ENCODE peak calls at places on chromosomes 16 and 17, in six cellular contexts. One of them, this sample, is unnamed.

GRCh38 chr17:9364837-9365430 is 210.7 kb downstream of the STX8 start:
- DNase-seq in heart right ventricle: no peak
- DNase-seq in stimulated activated CD4-positive, alpha-beta T cell treated with anti-CD3 and anti-CD28 coated beads, Interleukin-1b, Interleukin-23, amount 100 ng/mL, for 24 hours: no peak
- DNase-seq in activated naive CD8-positive, alpha-beta T cell treated with anti-CD3 and anti-CD28 coated beads, Interleukin-2, amount 50 U/mL, for 24 hours: no peak
- DNase-seq in stimulated activated CD8-positive, alpha-beta memory T cell treated with anti-CD3 and anti-CD28 coated beads, Interleukin-15, amount 100 ng/mL, for 1 hour: no peak
- DNase-seq in HT1080: no peak
- DNase-seq in this sample: no peak

GRCh38 chr17:6753565-6753964 is 2.3 kb upstream of the XAF1 start:
- DNase-seq in heart right ventricle: no peak
- DNase-seq in stimulated activated CD4-positive, alpha-beta T cell treated with anti-CD3 and anti-CD28 coated beads, Interleukin-1b, Interleukin-23, amount 100 ng/mL, for 24 hours: no peak
- DNase-seq in activated naive CD8-positive, alpha-beta T cell treated with anti-CD3 and anti-CD28 coated beads, Interleukin-2, amount 50 U/mL, for 24 hours: no peak
- DNase-seq in stimulated activated CD8-positive, alpha-beta memory T cell treated with anti-CD3 and anti-CD28 coated beads, Interleukin-15, amount 100 ng/mL, for 1 hour: no peak
- DNase-seq in HT1080: no peak
- DNase-seq in this sample: peak; percentile 36

GRCh38 chr17:3647769-3648540 is 11.4 kb downstream of the CTNS start:
- DNase-seq in heart right ventricle: peak; percentile 53
- DNase-seq in stimulated activated CD4-positive, alpha-beta T cell treated with anti-CD3 and anti-CD28 coated beads, Interleukin-1b, Interleukin-23, amount 100 ng/mL, for 24 hours: peak; percentile 36
- DNase-seq in activated naive CD8-positive, alpha-beta T cell treated with anti-CD3 and anti-CD28 coated beads, Interleukin-2, amount 50 U/mL, for 24 hours: peak; percentile 59
- DNase-seq in stimulated activated CD8-positive, alpha-beta memory T cell treated with anti-CD3 and anti-CD28 coated beads, Interleukin-15, amount 100 ng/mL, for 1 hour: no peak
- DNase-seq in HT1080: peak; percentile 40
- DNase-seq in this sample: peak; percentile 69

GRCh38 chr17:70525976-70526375 is 356.6 kb downstream of the KCNJ2 start:
- DNase-seq in heart right ventricle: no peak
- DNase-seq in stimulated activated CD4-positive, alpha-beta T cell treated with anti-CD3 and anti-CD28 coated beads, Interleukin-1b, Interleukin-23, amount 100 ng/mL, for 24 hours: no peak
- DNase-seq in activated naive CD8-positive, alpha-beta T cell treated with anti-CD3 and anti-CD28 coated beads, Interleukin-2, amount 50 U/mL, for 24 hours: no peak
- DNase-seq in stimulated activated CD8-positive, alpha-beta memory T cell treated with anti-CD3 and anti-CD28 coated beads, Interleukin-15, amount 100 ng/mL, for 1 hour: no peak
- DNase-seq in HT1080: no peak
- DNase-seq in this sample: no peak

GRCh38 chr16:72240949-72241348 is 69.0 kb upstream of the PMFBP1 start:
- DNase-seq in heart right ventricle: no peak
- DNase-seq in stimulated activated CD4-positive, alpha-beta T cell treated with anti-CD3 and anti-CD28 coated beads, Interleukin-1b, Interleukin-23, amount 100 ng/mL, for 24 hours: no peak
- DNase-seq in activated naive CD8-positive, alpha-beta T cell treated with anti-CD3 and anti-CD28 coated beads, Interleukin-2, amount 50 U/mL, for 24 hours: no peak
- DNase-seq in stimulated activated CD8-positive, alpha-beta memory T cell treated with anti-CD3 and anti-CD28 coated beads, Interleukin-15, amount 100 ng/mL, for 1 hour: no peak
- DNase-seq in HT1080: no peak
- DNase-seq in this sample: no peak

GRCh38 chr17:81511800-81512559 is 619 bp downstream of the ACTG1 start:
- DNase-seq in heart right ventricle: peak; percentile 43
- DNase-seq in stimulated activated CD4-positive, alpha-beta T cell treated with anti-CD3 and anti-CD28 coated beads, Interleukin-1b, Interleukin-23, amount 100 ng/mL, for 24 hours: no peak
- DNase-seq in activated naive CD8-positive, alpha-beta T cell treated with anti-CD3 and anti-CD28 coated beads, Interleukin-2, amount 50 U/mL, for 24 hours: no peak
- DNase-seq in stimulated activated CD8-positive, alpha-beta memory T cell treated with anti-CD3 and anti-CD28 coated beads, Interleukin-15, amount 100 ng/mL, for 1 hour: peak; percentile 20
- DNase-seq in HT1080: peak; percentile 56
- DNase-seq in this sample: peak; percentile 42

GRCh38 chr16:85349413-85350145 is 237.3 kb upstream of the CIBAR2 start:
- DNase-seq in heart right ventricle: no peak
- DNase-seq in stimulated activated CD4-positive, alpha-beta T cell treated with anti-CD3 and anti-CD28 coated beads, Interleukin-1b, Interleukin-23, amount 100 ng/mL, for 24 hours: no peak
- DNase-seq in activated naive CD8-positive, alpha-beta T cell treated with anti-CD3 and anti-CD28 coated beads, Interleukin-2, amount 50 U/mL, for 24 hours: no peak
- DNase-seq in stimulated activated CD8-positive, alpha-beta memory T cell treated with anti-CD3 and anti-CD28 coated beads, Interleukin-15, amount 100 ng/mL, for 1 hour: no peak
- DNase-seq in HT1080: no peak
- DNase-seq in this sample: no peak

GRCh38 chr16:2819179-2819938 is 2.3 kb downstream of the PRSS21 start:
- DNase-seq in heart right ventricle: no peak
- DNase-seq in stimulated activated CD4-positive, alpha-beta T cell treated with anti-CD3 and anti-CD28 coated beads, Interleukin-1b, Interleukin-23, amount 100 ng/mL, for 24 hours: no peak
- DNase-seq in activated naive CD8-positive, alpha-beta T cell treated with anti-CD3 and anti-CD28 coated beads, Interleukin-2, amount 50 U/mL, for 24 hours: no peak
- DNase-seq in stimulated activated CD8-positive, alpha-beta memory T cell treated with anti-CD3 and anti-CD28 coated beads, Interleukin-15, amount 100 ng/mL, for 1 hour: no peak
- DNase-seq in HT1080: no peak
- DNase-seq in this sample: no peak

GRCh38 chr17:50394711-50395110 is 2.6 kb downstream of the LRRC59 start:
- DNase-seq in heart right ventricle: no peak
- DNase-seq in stimulated activated CD4-positive, alpha-beta T cell treated with anti-CD3 and anti-CD28 coated beads, Interleukin-1b, Interleukin-23, amount 100 ng/mL, for 24 hours: no peak
- DNase-seq in activated naive CD8-positive, alpha-beta T cell treated with anti-CD3 and anti-CD28 coated beads, Interleukin-2, amount 50 U/mL, for 24 hours: no peak
- DNase-seq in stimulated activated CD8-positive, alpha-beta memory T cell treated with anti-CD3 and anti-CD28 coated beads, Interleukin-15, amount 100 ng/mL, for 1 hour: no peak
- DNase-seq in HT1080: no peak
- DNase-seq in this sample: no peak

GRCh38 chr17:1186214-1186820 is 6.5 kb upstream of the ABR start:
- DNase-seq in heart right ventricle: no peak
- DNase-seq in stimulated activated CD4-positive, alpha-beta T cell treated with anti-CD3 and anti-CD28 coated beads, Interleukin-1b, Interleukin-23, amount 100 ng/mL, for 24 hours: no peak
- DNase-seq in activated naive CD8-positive, alpha-beta T cell treated with anti-CD3 and anti-CD28 coated beads, Interleukin-2, amount 50 U/mL, for 24 hours: no peak
- DNase-seq in stimulated activated CD8-positive, alpha-beta memory T cell treated with anti-CD3 and anti-CD28 coated beads, Interleukin-15, amount 100 ng/mL, for 1 hour: no peak
- DNase-seq in HT1080: peak; percentile 29
- DNase-seq in this sample: peak; percentile 71

GRCh38 chr16:72783716-72784320 is 264.1 kb downstream of the ZFHX3 start:
- DNase-seq in heart right ventricle: no peak
- DNase-seq in stimulated activated CD4-positive, alpha-beta T cell treated with anti-CD3 and anti-CD28 coated beads, Interleukin-1b, Interleukin-23, amount 100 ng/mL, for 24 hours: no peak
- DNase-seq in activated naive CD8-positive, alpha-beta T cell treated with anti-CD3 and anti-CD28 coated beads, Interleukin-2, amount 50 U/mL, for 24 hours: no peak
- DNase-seq in stimulated activated CD8-positive, alpha-beta memory T cell treated with anti-CD3 and anti-CD28 coated beads, Interleukin-15, amount 100 ng/mL, for 1 hour: no peak
- DNase-seq in HT1080: no peak
- DNase-seq in this sample: no peak

GRCh38 chr16:590165-590874 is 454 bp downstream of the RAB40C start:
- DNase-seq in heart right ventricle: no peak
- DNase-seq in stimulated activated CD4-positive, alpha-beta T cell treated with anti-CD3 and anti-CD28 coated beads, Interleukin-1b, Interleukin-23, amount 100 ng/mL, for 24 hours: no peak
- DNase-seq in activated naive CD8-positive, alpha-beta T cell treated with anti-CD3 and anti-CD28 coated beads, Interleukin-2, amount 50 U/mL, for 24 hours: peak; percentile 29
- DNase-seq in stimulated activated CD8-positive, alpha-beta memory T cell treated with anti-CD3 and anti-CD28 coated beads, Interleukin-15, amount 100 ng/mL, for 1 hour: no peak
- DNase-seq in HT1080: no peak
- DNase-seq in this sample: no peak

GRCh38 chr16:10168258-10168657 is 14.0 kb downstream of the GRIN2A start:
- DNase-seq in heart right ventricle: no peak
- DNase-seq in stimulated activated CD4-positive, alpha-beta T cell treated with anti-CD3 and anti-CD28 coated beads, Interleukin-1b, Interleukin-23, amount 100 ng/mL, for 24 hours: no peak
- DNase-seq in activated naive CD8-positive, alpha-beta T cell treated with anti-CD3 and anti-CD28 coated beads, Interleukin-2, amount 50 U/mL, for 24 hours: no peak
- DNase-seq in stimulated activated CD8-positive, alpha-beta memory T cell treated with anti-CD3 and anti-CD28 coated beads, Interleukin-15, amount 100 ng/mL, for 1 hour: no peak
- DNase-seq in HT1080: peak; percentile 42
- DNase-seq in this sample: peak; percentile 72

GRCh38 chr16:88783391-88784073 is 1.5 kb downstream of the PIEZO1 start:
- DNase-seq in heart right ventricle: no peak
- DNase-seq in stimulated activated CD4-positive, alpha-beta T cell treated with anti-CD3 and anti-CD28 coated beads, Interleukin-1b, Interleukin-23, amount 100 ng/mL, for 24 hours: no peak
- DNase-seq in activated naive CD8-positive, alpha-beta T cell treated with anti-CD3 and anti-CD28 coated beads, Interleukin-2, amount 50 U/mL, for 24 hours: peak; percentile 20
- DNase-seq in stimulated activated CD8-positive, alpha-beta memory T cell treated with anti-CD3 and anti-CD28 coated beads, Interleukin-15, amount 100 ng/mL, for 1 hour: no peak
- DNase-seq in HT1080: no peak
- DNase-seq in this sample: no peak

GRCh38 chr17:77959216-77959925 is 868 bp downstream of the TNRC6C start:
- DNase-seq in heart right ventricle: no peak
- DNase-seq in stimulated activated CD4-positive, alpha-beta T cell treated with anti-CD3 and anti-CD28 coated beads, Interleukin-1b, Interleukin-23, amount 100 ng/mL, for 24 hours: peak; percentile 16
- DNase-seq in activated naive CD8-positive, alpha-beta T cell treated with anti-CD3 and anti-CD28 coated beads, Interleukin-2, amount 50 U/mL, for 24 hours: peak; percentile 36
- DNase-seq in stimulated activated CD8-positive, alpha-beta memory T cell treated with anti-CD3 and anti-CD28 coated beads, Interleukin-15, amount 100 ng/mL, for 1 hour: no peak
- DNase-seq in HT1080: peak; percentile 5
- DNase-seq in this sample: peak; percentile 32

GRCh38 chr16:11004957-11005610 is 60.7 kb downstream of the CLEC16A start:
- DNase-seq in heart right ventricle: no peak
- DNase-seq in stimulated activated CD4-positive, alpha-beta T cell treated with anti-CD3 and anti-CD28 coated beads, Interleukin-1b, Interleukin-23, amount 100 ng/mL, for 24 hours: no peak
- DNase-seq in activated naive CD8-positive, alpha-beta T cell treated with anti-CD3 and anti-CD28 coated beads, Interleukin-2, amount 50 U/mL, for 24 hours: no peak
- DNase-seq in stimulated activated CD8-positive, alpha-beta memory T cell treated with anti-CD3 and anti-CD28 coated beads, Interleukin-15, amount 100 ng/mL, for 1 hour: no peak
- DNase-seq in HT1080: peak; percentile 57
- DNase-seq in this sample: peak; percentile 18

GRCh38 chr17:80861892-80862291 is 129.7 kb upstream of the CHMP6 start:
- DNase-seq in heart right ventricle: peak; percentile 24
- DNase-seq in stimulated activated CD4-positive, alpha-beta T cell treated with anti-CD3 and anti-CD28 coated beads, Interleukin-1b, Interleukin-23, amount 100 ng/mL, for 24 hours: peak; percentile 50
- DNase-seq in activated naive CD8-positive, alpha-beta T cell treated with anti-CD3 and anti-CD28 coated beads, Interleukin-2, amount 50 U/mL, for 24 hours: peak; percentile 53
- DNase-seq in stimulated activated CD8-positive, alpha-beta memory T cell treated with anti-CD3 and anti-CD28 coated beads, Interleukin-15, amount 100 ng/mL, for 1 hour: peak; percentile 19
- DNase-seq in HT1080: no peak
- DNase-seq in this sample: peak; percentile 61

GRCh38 chr17:63405741-63406261 is 40.3 kb downstream of the CYB561 start:
- DNase-seq in heart right ventricle: no peak
- DNase-seq in stimulated activated CD4-positive, alpha-beta T cell treated with anti-CD3 and anti-CD28 coated beads, Interleukin-1b, Interleukin-23, amount 100 ng/mL, for 24 hours: no peak
- DNase-seq in activated naive CD8-positive, alpha-beta T cell treated with anti-CD3 and anti-CD28 coated beads, Interleukin-2, amount 50 U/mL, for 24 hours: no peak
- DNase-seq in stimulated activated CD8-positive, alpha-beta memory T cell treated with anti-CD3 and anti-CD28 coated beads, Interleukin-15, amount 100 ng/mL, for 1 hour: no peak
- DNase-seq in HT1080: peak; percentile 81
- DNase-seq in this sample: peak; percentile 54

GRCh38 chr17:81961087-81961514 is at the start of gene NOTUM:
- DNase-seq in heart right ventricle: no peak
- DNase-seq in stimulated activated CD4-positive, alpha-beta T cell treated with anti-CD3 and anti-CD28 coated beads, Interleukin-1b, Interleukin-23, amount 100 ng/mL, for 24 hours: no peak
- DNase-seq in activated naive CD8-positive, alpha-beta T cell treated with anti-CD3 and anti-CD28 coated beads, Interleukin-2, amount 50 U/mL, for 24 hours: no peak
- DNase-seq in stimulated activated CD8-positive, alpha-beta memory T cell treated with anti-CD3 and anti-CD28 coated beads, Interleukin-15, amount 100 ng/mL, for 1 hour: no peak
- DNase-seq in HT1080: no peak
- DNase-seq in this sample: peak; percentile 54

GRCh38 chr16:81548901-81549546 is 104.4 kb downstream of the CMIP start:
- DNase-seq in heart right ventricle: no peak
- DNase-seq in stimulated activated CD4-positive, alpha-beta T cell treated with anti-CD3 and anti-CD28 coated beads, Interleukin-1b, Interleukin-23, amount 100 ng/mL, for 24 hours: no peak
- DNase-seq in activated naive CD8-positive, alpha-beta T cell treated with anti-CD3 and anti-CD28 coated beads, Interleukin-2, amount 50 U/mL, for 24 hours: no peak
- DNase-seq in stimulated activated CD8-positive, alpha-beta memory T cell treated with anti-CD3 and anti-CD28 coated beads, Interleukin-15, amount 100 ng/mL, for 1 hour: no peak
- DNase-seq in HT1080: no peak
- DNase-seq in this sample: no peak

GRCh38 chr17:76204277-76204676 is 36.0 kb downstream of the RNF157 start:
- DNase-seq in heart right ventricle: no peak
- DNase-seq in stimulated activated CD4-positive, alpha-beta T cell treated with anti-CD3 and anti-CD28 coated beads, Interleukin-1b, Interleukin-23, amount 100 ng/mL, for 24 hours: no peak
- DNase-seq in activated naive CD8-positive, alpha-beta T cell treated with anti-CD3 and anti-CD28 coated beads, Interleukin-2, amount 50 U/mL, for 24 hours: no peak
- DNase-seq in stimulated activated CD8-positive, alpha-beta memory T cell treated with anti-CD3 and anti-CD28 coated beads, Interleukin-15, amount 100 ng/mL, for 1 hour: no peak
- DNase-seq in HT1080: peak; percentile 71
- DNase-seq in this sample: peak; percentile 39

GRCh38 chr16:53232826-53233529 is 178.2 kb downstream of the CHD9 start:
- DNase-seq in heart right ventricle: no peak
- DNase-seq in stimulated activated CD4-positive, alpha-beta T cell treated with anti-CD3 and anti-CD28 coated beads, Interleukin-1b, Interleukin-23, amount 100 ng/mL, for 24 hours: no peak
- DNase-seq in activated naive CD8-positive, alpha-beta T cell treated with anti-CD3 and anti-CD28 coated beads, Interleukin-2, amount 50 U/mL, for 24 hours: no peak
- DNase-seq in stimulated activated CD8-positive, alpha-beta memory T cell treated with anti-CD3 and anti-CD28 coated beads, Interleukin-15, amount 100 ng/mL, for 1 hour: no peak
- DNase-seq in HT1080: no peak
- DNase-seq in this sample: no peak

GRCh38 chr17:17783825-17784598 is 52.8 kb downstream of the SREBF1 start:
- DNase-seq in heart right ventricle: peak; percentile 68
- DNase-seq in stimulated activated CD4-positive, alpha-beta T cell treated with anti-CD3 and anti-CD28 coated beads, Interleukin-1b, Interleukin-23, amount 100 ng/mL, for 24 hours: no peak
- DNase-seq in activated naive CD8-positive, alpha-beta T cell treated with anti-CD3 and anti-CD28 coated beads, Interleukin-2, amount 50 U/mL, for 24 hours: peak; percentile 24
- DNase-seq in stimulated activated CD8-positive, alpha-beta memory T cell treated with anti-CD3 and anti-CD28 coated beads, Interleukin-15, amount 100 ng/mL, for 1 hour: no peak
- DNase-seq in HT1080: no peak
- DNase-seq in this sample: peak; percentile 46